ENCODE peak calls at places on chromosomes 16 and 17, in six cellular contexts. One of them, this sample, is unnamed. For H3K4me1 and H3K36me3, the result is how much of the 10 kb centered on the place peaks cover.

GRCh38 chr16:11064846-11065245 is 120.5 kb downstream of the CLEC16A start:
- DNase-seq in spleen: no peak
- DNase-seq in ovary: no peak
- DNase-seq in IMR-90: no peak
- DNase-seq in endothelial cell of umbilical vein: no peak
- DNase-seq in aorta: no peak
- DNase-seq in this sample: peak

GRCh38 chr17:63762106-63763078 is 11.0 kb downstream of the CCDC47 start:
- DNase-seq in endothelial cell of umbilical vein: peak
- DNase-seq in aorta: no peak
- DNase-seq in ovary: no peak
- DNase-seq in IMR-90: no peak
- DNase-seq in spleen: no peak
- DNase-seq in this sample: no peak

GRCh38 chr16:57791903-57792461 is 10.3 kb downstream of the KIFC3 start:
- DNase-seq in IMR-90: no peak
- DNase-seq in spleen: no peak
- DNase-seq in ovary: no peak
- DNase-seq in endothelial cell of umbilical vein: no peak
- DNase-seq in aorta: no peak
- DNase-seq in this sample: no peak

GRCh38 chr17:7867881-7868329 is 10.1 kb downstream of the CYB5D1 start:
- DNase-seq in endothelial cell of umbilical vein: no peak
- DNase-seq in IMR-90: no peak
- DNase-seq in spleen: no peak
- DNase-seq in aorta: no peak
- DNase-seq in ovary: no peak
- DNase-seq in this sample: no peak

GRCh38 chr17:69945698-69946185 is 129.3 kb upstream of the KCNJ16 start:
- DNase-seq in ovary: no peak
- DNase-seq in IMR-90: peak
- DNase-seq in endothelial cell of umbilical vein: no peak
- DNase-seq in spleen: no peak
- DNase-seq in aorta: no peak
- DNase-seq in this sample: peak

GRCh38 chr17:44205962-44206824 is 6.5 kb upstream of the ATXN7L3 start:
- DNase-seq in ovary: no peak
- DNase-seq in endothelial cell of umbilical vein: no peak
- DNase-seq in aorta: no peak
- DNase-seq in IMR-90: no peak
- DNase-seq in spleen: no peak
- DNase-seq in this sample: no peak

GRCh38 chr16:88334517-88335149 is 48.1 kb upstream of the ZNF469 start:
- DNase-seq in IMR-90: no peak
- DNase-seq in ovary: no peak
- DNase-seq in spleen: no peak
- DNase-seq in aorta: no peak
- DNase-seq in endothelial cell of umbilical vein: no peak
- DNase-seq in this sample: no peak

GRCh38 chr17:68600881-68601564 is at the start of gene FAM20A:
- DNase-seq in aorta: peak
- DNase-seq in IMR-90: no peak
- DNase-seq in endothelial cell of umbilical vein: no peak
- DNase-seq in spleen: peak
- DNase-seq in ovary: peak
- DNase-seq in this sample: peak

GRCh38 chr16:10656618-10657017 is 38.1 kb downstream of the TEKT5 start:
- DNase-seq in endothelial cell of umbilical vein: no peak
- DNase-seq in spleen: no peak
- DNase-seq in IMR-90: no peak
- DNase-seq in ovary: no peak
- DNase-seq in aorta: no peak
- DNase-seq in this sample: no peak

GRCh38 chr16:4556112-4556511 is at the start of gene C16orf96:
- DNase-seq in endothelial cell of umbilical vein: no peak
- DNase-seq in IMR-90: no peak
- DNase-seq in ovary: no peak
- DNase-seq in spleen: no peak
- DNase-seq in aorta: no peak
- DNase-seq in this sample: peak

GRCh38 chr17:71500761-71501555 is 619.9 kb upstream of the SOX9 start:
- DNase-seq in spleen: no peak
- DNase-seq in aorta: no peak
- DNase-seq in endothelial cell of umbilical vein: no peak
- DNase-seq in IMR-90: no peak
- DNase-seq in ovary: no peak
- DNase-seq in this sample: peak

GRCh38 chr16:79525132-79525531 is 75.4 kb downstream of the MAF start:
- DNase-seq in ovary: peak
- DNase-seq in aorta: no peak
- DNase-seq in IMR-90: no peak
- DNase-seq in spleen: no peak
- DNase-seq in endothelial cell of umbilical vein: no peak
- DNase-seq in this sample: no peak

GRCh38 chr17:13740692-13741091 is 139.0 kb upstream of the HS3ST3A1 start:
- DNase-seq in ovary: no peak
- DNase-seq in spleen: no peak
- DNase-seq in IMR-90: no peak
- DNase-seq in endothelial cell of umbilical vein: no peak
- DNase-seq in aorta: no peak
- DNase-seq in this sample: no peak

GRCh38 chr16:78929798-78930197 is 670.7 kb downstream of the MAF start:
- DNase-seq in spleen: no peak
- DNase-seq in ovary: no peak
- DNase-seq in IMR-90: no peak
- DNase-seq in aorta: no peak
- DNase-seq in endothelial cell of umbilical vein: no peak
- DNase-seq in this sample: no peak

GRCh38 chr16:4314532-4315184 is 1.2 kb upstream of the GLIS2 start:
- DNase-seq in endothelial cell of umbilical vein: peak
- DNase-seq in ovary: no peak
- DNase-seq in aorta: peak
- DNase-seq in IMR-90: peak
- DNase-seq in spleen: no peak
- DNase-seq in this sample: peak

GRCh38 chr16:88549671-88550643 is 20.2 kb upstream of the ZC3H18 start:
- DNase-seq in IMR-90: no peak
- DNase-seq in endothelial cell of umbilical vein: no peak
- DNase-seq in spleen: peak
- DNase-seq in aorta: no peak
- DNase-seq in ovary: no peak
- DNase-seq in this sample: no peak

GRCh38 chr16:50692999-50693781 is at the start of gene NOD2:
- DNase-seq in spleen: peak
- DNase-seq in ovary: peak
- DNase-seq in aorta: no peak
- DNase-seq in endothelial cell of umbilical vein: no peak
- DNase-seq in IMR-90: no peak
- DNase-seq in this sample: no peak

GRCh38 chr16:1871974-1872635 is at the start of gene MEIOB:
- DNase-seq in ovary: no peak
- DNase-seq in endothelial cell of umbilical vein: peak
- DNase-seq in spleen: peak
- DNase-seq in aorta: no peak
- DNase-seq in IMR-90: no peak
- DNase-seq in this sample: peak

GRCh38 chr17:65556910-65557348 is 4.5 kb downstream of the AXIN2 start:
- DNase-seq in ovary: no peak
- DNase-seq in endothelial cell of umbilical vein: no peak
- DNase-seq in spleen: no peak
- DNase-seq in aorta: no peak
- DNase-seq in IMR-90: no peak
- DNase-seq in this sample: no peak

GRCh38 chr16:47258874-47259461 is 115.2 kb upstream of the NETO2 start:
- DNase-seq in ovary: no peak
- DNase-seq in spleen: no peak
- DNase-seq in endothelial cell of umbilical vein: peak
- DNase-seq in aorta: no peak
- DNase-seq in IMR-90: peak
- DNase-seq in this sample: peak

GRCh38 chr17:19979917-19980770 is 2.5 kb upstream of the AKAP10 start:
- DNase-seq in spleen: peak
- DNase-seq in endothelial cell of umbilical vein: peak
- DNase-seq in ovary: peak
- DNase-seq in aorta: peak
- DNase-seq in IMR-90: no peak
- DNase-seq in this sample: no peak

GRCh38 chr17:37787055-37787720 is 42.3 kb upstream of the HNF1B start:
- DNase-seq in ovary: no peak
- DNase-seq in aorta: no peak
- DNase-seq in spleen: no peak
- DNase-seq in IMR-90: peak
- DNase-seq in endothelial cell of umbilical vein: no peak
- DNase-seq in this sample: peak

GRCh38 chr17:72576289-72576759 is 455.5 kb downstream of the SOX9 start:
- DNase-seq in ovary: no peak
- DNase-seq in aorta: no peak
- DNase-seq in spleen: no peak
- DNase-seq in IMR-90: no peak
- DNase-seq in endothelial cell of umbilical vein: no peak
- DNase-seq in this sample: no peak

GRCh38 chr17:44568311-44568710 is 11.0 kb downstream of the FZD2 start:
- DNase-seq in spleen: no peak
- DNase-seq in endothelial cell of umbilical vein: no peak
- DNase-seq in aorta: no peak
- DNase-seq in IMR-90: no peak
- DNase-seq in ovary: no peak
- DNase-seq in this sample: no peak

GRCh38 chr17:61399131-61400057 is at the start of gene TBX2:
- DNase-seq in endothelial cell of umbilical vein: no peak
- DNase-seq in aorta: peak
- DNase-seq in spleen: peak
- DNase-seq in ovary: no peak
- DNase-seq in IMR-90: peak
- DNase-seq in this sample: peak

GRCh38 chr17:30905742-30906100 is 317 bp downstream of the TEFM start:
- DNase-seq in aorta: no peak
- DNase-seq in spleen: no peak
- DNase-seq in IMR-90: no peak
- DNase-seq in ovary: no peak
- DNase-seq in endothelial cell of umbilical vein: peak
- DNase-seq in this sample: peak

GRCh38 chr17:76139801-76140660 is 1.0 kb downstream of the FOXJ1 start:
- DNase-seq in ovary: no peak
- DNase-seq in IMR-90: no peak
- DNase-seq in aorta: peak
- DNase-seq in spleen: peak
- DNase-seq in endothelial cell of umbilical vein: no peak
- DNase-seq in this sample: no peak

DNA sequence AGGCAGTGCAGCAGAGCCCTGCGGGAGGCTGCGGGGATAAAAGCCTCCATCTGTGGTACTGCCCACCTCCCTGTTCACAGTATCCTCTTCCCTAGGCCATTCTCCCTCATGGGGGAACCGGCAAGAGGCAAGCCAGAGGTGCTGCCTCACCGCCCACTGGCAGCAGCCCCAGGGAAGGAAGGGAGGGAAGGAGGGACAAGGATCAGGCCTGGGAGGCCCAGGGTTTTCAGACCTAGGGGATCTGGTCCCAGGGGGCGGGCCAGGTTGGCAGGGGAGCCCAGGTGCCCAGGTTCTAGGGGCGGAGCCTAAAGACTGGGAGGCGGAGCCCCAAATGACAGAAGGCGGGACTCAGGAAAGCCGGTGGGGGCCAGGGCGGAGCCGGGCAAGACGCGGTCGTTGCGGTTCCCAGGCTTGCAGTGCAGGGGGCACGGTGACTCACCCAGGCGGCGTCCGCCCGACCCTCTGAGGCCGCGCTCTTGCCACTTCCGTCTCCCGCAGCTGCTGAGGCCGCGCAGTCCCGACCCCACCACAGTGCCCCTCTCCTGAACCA is 3.0 kb upstream of the MTMR4 start:
- DNase-seq in spleen: no peak
- DNase-seq in ovary: no peak
- DNase-seq in endothelial cell of umbilical vein: no peak
- DNase-seq in aorta: no peak
- DNase-seq in IMR-90: no peak
- DNase-seq in this sample: no peak
- H3K4me1 ChIP-seq in spleen: half or more
- H3K4me1 ChIP-seq in ovary: under half
- H3K4me1 ChIP-seq in endothelial cell of umbilical vein: under half
- H3K4me1 ChIP-seq in aorta: under half
- H3K4me1 ChIP-seq in IMR-90: under half
- H3K4me1 ChIP-seq in this sample: under half

DNA sequence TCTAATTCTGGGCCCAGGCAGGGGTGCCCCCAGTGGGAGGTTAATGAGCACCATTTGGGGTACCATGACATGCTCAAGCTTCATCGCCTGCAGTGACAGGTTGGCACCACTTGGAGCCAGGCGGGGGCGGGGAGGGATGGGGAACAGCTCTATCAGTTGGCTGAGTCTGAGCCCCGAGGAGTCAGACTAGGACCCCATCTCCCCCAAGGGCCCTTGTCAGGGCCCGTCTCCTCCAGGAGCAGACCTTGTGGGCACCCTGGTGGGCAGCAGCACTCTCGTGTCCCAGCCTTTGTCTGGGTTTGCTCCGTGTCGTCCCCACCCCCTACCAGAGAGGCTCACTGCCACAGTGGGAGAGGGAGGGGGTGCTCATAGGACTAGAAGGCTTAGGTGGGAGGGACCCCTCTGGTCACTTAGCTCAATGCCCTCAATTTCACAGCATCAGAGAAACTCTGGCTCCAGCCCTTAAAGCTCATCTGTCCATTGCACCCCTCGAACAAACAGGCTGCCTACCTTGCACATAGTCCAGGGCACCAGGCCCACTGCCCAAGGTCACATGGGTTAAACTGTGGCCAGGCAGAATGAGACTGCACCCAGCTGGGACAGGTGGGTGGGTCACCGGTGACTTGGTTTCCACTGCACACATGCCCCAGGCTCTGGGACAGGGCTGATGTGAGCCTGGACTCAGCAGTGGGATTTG is 4.1 kb downstream of the PPP1R9B start:
- DNase-seq in aorta: no peak
- DNase-seq in endothelial cell of umbilical vein: no peak
- DNase-seq in IMR-90: no peak
- DNase-seq in ovary: no peak
- DNase-seq in spleen: no peak
- DNase-seq in this sample: no peak
- H3K36me3 ChIP-seq in aorta: under half
- H3K36me3 ChIP-seq in endothelial cell of umbilical vein: under half
- H3K36me3 ChIP-seq in IMR-90: under half
- H3K36me3 ChIP-seq in ovary: under half
- H3K36me3 ChIP-seq in spleen: half or more
- H3K36me3 ChIP-seq in this sample: under half

DNA sequence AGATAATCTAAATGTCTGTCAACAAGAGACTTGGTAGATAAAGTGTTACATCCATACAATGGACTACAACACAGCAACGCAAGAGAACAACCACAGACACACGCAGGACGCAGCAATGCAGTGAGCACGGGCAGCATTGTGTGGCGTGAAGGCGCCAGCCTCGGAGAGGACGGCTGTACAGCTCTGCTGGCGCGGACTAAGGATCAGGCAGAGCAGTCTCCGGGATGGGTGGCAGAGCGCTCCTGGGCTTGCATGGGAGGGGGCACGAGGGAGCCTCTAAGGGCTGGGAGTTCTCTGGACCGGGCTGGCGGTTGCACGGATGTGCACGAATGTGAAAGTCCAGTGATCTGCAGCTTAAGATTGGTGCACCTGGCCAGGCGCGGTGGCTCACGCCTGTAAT is 34.5 kb downstream of the ACTG1 start:
- DNase-seq in aorta: no peak
- DNase-seq in IMR-90: no peak
- DNase-seq in spleen: no peak
- DNase-seq in ovary: no peak
- DNase-seq in endothelial cell of umbilical vein: no peak
- DNase-seq in this sample: no peak
- H3K4me3 ChIP-seq in aorta: no peak
- H3K4me3 ChIP-seq in IMR-90: no peak
- H3K4me3 ChIP-seq in spleen: no peak
- H3K4me3 ChIP-seq in ovary: no peak
- H3K4me3 ChIP-seq in endothelial cell of umbilical vein: no peak
- H3K4me3 ChIP-seq in this sample: no peak

GRCh38 chr17:79574108-79574507 is 36.7 kb downstream of the RBFOX3 start:
- DNase-seq in ovary: no peak
- DNase-seq in endothelial cell of umbilical vein: no peak
- DNase-seq in IMR-90: no peak
- DNase-seq in spleen: peak
- DNase-seq in aorta: no peak
- DNase-seq in this sample: no peak
- H3K4me1 ChIP-seq in ovary: under half
- H3K4me1 ChIP-seq in endothelial cell of umbilical vein: under half
- H3K4me1 ChIP-seq in IMR-90: under half
- H3K4me1 ChIP-seq in spleen: under half
- H3K4me1 ChIP-seq in aorta: under half
- H3K4me1 ChIP-seq in this sample: under half